ENCODE peak calls at places on chromosomes 13 and 19, in five cellular contexts. R is SK-N-SH, X is IMR-90, U is A549, W is K562. Y is an unnamed sample.

GRCh38 chr19:15790096-15790495 is 2.6 kb downstream of the OR10H5 start:
- DNase-seq in R (no peak), X (no peak), U (peak; percentile 39), W (no peak), Y (no peak)

GRCh38 chr19:16581971-16582343 is 9.7 kb upstream of the SLC35E1 start:
- DNase-seq in R (no peak), X (peak; percentile 23), U (no peak), W (no peak), Y (no peak)

GRCh38 chr19:8310342-8311055 is 2.3 kb upstream of the CD320 start:
- DNase-seq in R (no peak), X (no peak), U (no peak), W (no peak), Y (no peak)

GRCh38 chr19:19257836-19258588 is 15.1 kb downstream of the TM6SF2 start:
- DNase-seq in R (no peak), X (no peak), U (no peak), W (no peak), Y (no peak)

GRCh38 chr19:45693168-45693788 is 812 bp downstream of the QPCTL start:
- DNase-seq in R (peak; percentile 85), X (peak; percentile 57), U (peak; percentile 81), W (peak; percentile 80), Y (no peak)

GRCh38 chr19:33802001-33802400 is 5.3 kb downstream of the KCTD15 start:
- DNase-seq in R (no peak), X (no peak), U (no peak), W (no peak), Y (no peak)

GRCh38 chr19:11649941-11650340 is 52.7 kb downstream of the ZNF627 start:
- DNase-seq in R (no peak), X (peak; percentile 5), U (no peak), W (no peak), Y (no peak)

GRCh38 chr13:21637296-21637695 is 33.3 kb upstream of the MICU2 start:
- DNase-seq in R (no peak), X (peak; percentile 43), U (peak; percentile 66), W (peak; percentile 62), Y (no peak)

GRCh38 chr13:108915095-108915633 is 285.8 kb downstream of the MYO16 start:
- DNase-seq in R (peak; percentile 41), X (peak; percentile 50), U (peak; percentile 49), W (peak; percentile 8), Y (no peak)

GRCh38 chr13:32846020-32846451 is 170.2 kb upstream of the KL start:
- DNase-seq in R (no peak), X (no peak), U (no peak), W (no peak), Y (no peak)

GRCh38 chr13:105333416-105333815 is 1202.0 kb downstream of the EFNB2 start:
- DNase-seq in R (no peak), X (peak; percentile 29), U (no peak), W (no peak), Y (no peak)

GRCh38 chr19:56942749-56943148 is 102.2 kb upstream of the PEG3 start:
- DNase-seq in R (peak; percentile 55), X (no peak), U (no peak), W (peak; percentile 12), Y (no peak)

GRCh38 chr19:17725422-17726078 is 6.3 kb downstream of the MAP1S start:
- DNase-seq in R (peak; percentile 67), X (no peak), U (no peak), W (peak; percentile 42), Y (no peak)

GRCh38 chr19:33488826-33489225 is 32.8 kb downstream of the PEPD start:
- DNase-seq in R (no peak), X (no peak), U (no peak), W (no peak), Y (no peak)

GRCh38 chr13:34931572-34931971 is 10.5 kb upstream of the NBEA start:
- DNase-seq in R (no peak), X (peak; percentile 3), U (peak; percentile 38), W (no peak), Y (no peak)

GRCh38 chr13:37646531-37646930 is 48.0 kb upstream of the POSTN start:
- DNase-seq in R (no peak), X (no peak), U (no peak), W (no peak), Y (no peak)

GRCh38 chr13:113658836-113659235 is 838 bp upstream of the ATP4B start:
- DNase-seq in R (no peak), X (no peak), U (no peak), W (no peak), Y (no peak)

GRCh38 chr19:2333027-2333806 is 4.7 kb downstream of the SPPL2B start:
- DNase-seq in R (no peak), X (no peak), U (no peak), W (no peak), Y (no peak)

GRCh38 chr19:48213959-48214358 is 41.8 kb downstream of the CARD8 start:
- DNase-seq in R (no peak), X (no peak), U (no peak), W (no peak), Y (no peak)

GRCh38 chr13:31361673-31362072 is 161.9 kb downstream of the B3GLCT start:
- DNase-seq in R (no peak), X (no peak), U (no peak), W (no peak), Y (no peak)

GRCh38 chr19:27741236-27741635 is 1471.7 kb downstream of the UQCRFS1 start:
- DNase-seq in R (no peak), X (no peak), U (no peak), W (no peak), Y (no peak)

GRCh38 chr19:17527326-17527725 is 15.9 kb downstream of the PGLS start:
- DNase-seq in R (no peak), X (no peak), U (no peak), W (no peak), Y (no peak)

GRCh38 chr19:40416918-40417713 is 3.9 kb upstream of the PRX start:
- DNase-seq in R (no peak), X (peak; percentile 35), U (peak; percentile 71), W (peak; percentile 69), Y (no peak)

GRCh38 chr19:33339750-33340029 is 33.8 kb upstream of the CEBPG start:
- DNase-seq in R (no peak), X (no peak), U (no peak), W (no peak), Y (no peak)

GRCh38 chr19:58305932-58306323 is 751 bp downstream of the ERVK3-1 start:
- DNase-seq in R (peak; percentile 38), X (no peak), U (no peak), W (no peak), Y (no peak)

GRCh38 chr13:21970918-21971317 is 300.0 kb downstream of the FGF9 start:
- DNase-seq in R (no peak), X (no peak), U (no peak), W (no peak), Y (no peak)

GRCh38 chr13:104571161-104571889 is 1505.1 kb upstream of the SLC10A2 start:
- DNase-seq in R (peak; percentile 48), X (peak; percentile 82), U (peak; percentile 42), W (no peak), Y (no peak)

GRCh38 chr13:50071399-50071798 is 56.2 kb downstream of the KCNRG start:
- DNase-seq in R (peak; percentile 10), X (no peak), U (no peak), W (no peak), Y (no peak)

GRCh38 chr13:76223999-76224398 is 587.9 kb downstream of the LMO7 start:
- DNase-seq in R (no peak), X (no peak), U (no peak), W (no peak), Y (no peak)

GRCh38 chr19:7734220-7735203 is 2.6 kb upstream of the CLEC4G start:
- DNase-seq in R (no peak), X (no peak), U (no peak), W (no peak), Y (no peak)

GRCh38 chr13:65966991-65967451 is 1263.1 kb downstream of the PCDH9 start:
- DNase-seq in R (peak; percentile 7), X (peak; percentile 45), U (peak; percentile 66), W (peak; percentile 2), Y (no peak)

GRCh38 chr13:99737456-99737855 is 234.1 kb downstream of the ZIC5 start:
- DNase-seq in R (no peak), X (no peak), U (no peak), W (no peak), Y (no peak)
- TF ChIP-seq RCOR1 in R (no peak), X (no peak), U (no peak), W (no peak), Y (no peak)

DNA sequence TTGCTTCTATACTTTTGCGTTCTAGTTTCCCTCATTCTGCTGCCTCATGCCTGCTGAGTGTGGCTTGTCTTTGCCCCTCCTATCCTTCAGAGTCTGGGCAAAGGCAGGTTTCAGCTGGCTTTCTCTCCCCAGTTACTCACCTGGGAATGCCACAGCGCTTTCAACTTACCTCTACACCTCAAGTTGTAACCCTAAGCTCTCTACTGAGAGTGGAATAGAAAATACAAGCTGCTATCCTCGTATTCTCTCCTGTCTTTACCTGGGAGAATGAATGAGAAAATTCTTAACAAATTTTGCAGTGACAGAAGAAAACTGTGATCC is 316.3 kb upstream of the KLF12 start:
- DNase-seq in R (no peak), X (no peak), U (no peak), W (no peak), Y (no peak)
- TF ChIP-seq RCOR1 in R (no peak), X (no peak), U (no peak), W (no peak), Y (no peak)

GRCh38 chr19:1205114-1206062 is at the start of gene STK11:
- DNase-seq in R (peak; percentile 99), X (peak; percentile 94), U (peak; percentile 95), W (peak; percentile 99), Y (peak; percentile 83)

GRCh38 chr19:1211494-1212234 is 6.1 kb downstream of the STK11 start:
- DNase-seq in R (no peak), X (no peak), U (peak; percentile 47), W (no peak), Y (no peak)

GRCh38 chr19:1206063-1206732 is 620 bp downstream of the STK11 start:
- DNase-seq in R (peak; percentile 55), X (no peak), U (no peak), W (no peak), Y (no peak)

GRCh38 chr19:1210227-1210538 is 4.6 kb downstream of the STK11 start:
- DNase-seq in R (no peak), X (no peak), U (no peak), W (no peak), Y (no peak)

DNA sequence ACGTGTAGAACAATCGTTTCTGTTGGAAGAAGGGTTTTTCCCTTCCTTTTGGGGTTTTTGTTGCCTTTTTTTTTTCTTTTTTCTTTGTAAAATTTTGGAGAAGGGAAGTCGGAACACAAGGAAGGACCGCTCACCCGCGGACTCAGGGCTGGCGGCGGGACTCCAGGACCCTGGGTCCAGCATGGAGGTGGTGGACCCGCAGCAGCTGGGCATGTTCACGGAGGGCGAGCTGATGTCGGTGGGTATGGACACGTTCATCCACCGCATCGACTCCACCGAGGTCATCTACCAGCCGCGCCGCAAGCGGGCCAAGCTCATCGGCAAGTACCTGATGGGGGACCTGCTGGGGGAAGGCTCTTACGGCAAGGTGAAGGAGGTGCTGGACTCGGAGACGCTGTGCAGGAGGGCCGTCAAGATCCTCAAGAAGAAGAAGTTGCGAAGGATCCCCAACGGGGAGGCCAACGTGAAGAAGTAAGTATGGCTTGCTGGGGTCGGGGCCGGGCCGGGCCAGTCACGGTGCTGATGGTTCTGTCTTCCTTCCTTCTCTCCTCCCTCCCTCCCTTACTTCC is 1.2 kb downstream of the STK11 start:
- DNase-seq in R (no peak), X (no peak), U (peak; percentile 40), W (no peak), Y (no peak)
- TF ChIP-seq RCOR1 in R (no peak), X (no peak), U (no peak), W (no peak), Y (no peak)

GRCh38 chr13:60001892-60002291 is 161.8 kb downstream of the DIAPH3 start:
- DNase-seq in R (no peak), X (no peak), U (no peak), W (no peak), Y (no peak)
- TF ChIP-seq RCOR1 in R (no peak), X (no peak), U (no peak), W (no peak), Y (no peak)

Y was measured in GM12878.